ENCODE peak calls at places on chromosomes 13 and 19, in six cellular contexts. D, Z, X, R, J and S are unnamed samples.

GRCh38 chr19:39352549-39353285 is 10.5 kb downstream of the SAMD4B start:
- DNase-seq in X (no peak), Z (no peak), R (no peak), J (no peak), D (no peak), S (no peak)

GRCh38 chr19:18479964-18480723 is 41.7 kb downstream of the ELL start:
- DNase-seq in D (no peak), X (peak; percentile 64), Z (no peak), R (peak; percentile 68), J (no peak), S (peak; percentile 87)

GRCh38 chr19:36436531-36436930 is 18.1 kb upstream of the ZFP82 start:
- DNase-seq in X (no peak), J (no peak), D (no peak), Z (no peak), R (no peak), S (no peak)

GRCh38 chr13:51811920-51812328 is 8.0 kb upstream of the DHRS12 start:
- DNase-seq in D (no peak), J (no peak), Z (no peak), R (no peak), X (no peak), S (peak; percentile 17)

GRCh38 chr13:107865643-107866006 is 349.7 kb downstream of the LIG4 start:
- DNase-seq in Z (no peak), J (no peak), X (peak; percentile 50), D (no peak), R (no peak), S (no peak)

GRCh38 chr13:101785858-101786257 is 333.4 kb downstream of the ITGBL1 start:
- DNase-seq in D (peak; percentile 26), X (peak; percentile 3), J (no peak), Z (no peak), R (no peak), S (no peak)

GRCh38 chr13:49586717-49587116 is 1.4 kb upstream of the RCBTB1 start:
- DNase-seq in Z (no peak), D (no peak), R (no peak), X (no peak), J (no peak), S (no peak)

GRCh38 chr13:56189439-56189838 is 951.3 kb upstream of the PRR20A start:
- DNase-seq in Z (no peak), D (no peak), R (no peak), X (no peak), J (no peak), S (no peak)

GRCh38 chr13:114167445-114167844 is 11.6 kb upstream of the CFAP97D2 start:
- DNase-seq in X (peak; percentile 38), R (no peak), D (no peak), Z (no peak), J (no peak), S (no peak)

GRCh38 chr19:49889687-49890348 is 6.9 kb downstream of the IL4I1 start:
- DNase-seq in J (peak; percentile 96), D (peak; percentile 75), R (peak; percentile 71), Z (peak; percentile 51), X (peak; percentile 61), S (peak; percentile 46)

GRCh38 chr13:111413407-111414187 is 93.2 kb downstream of the TEX29 start:
- DNase-seq in Z (no peak), D (no peak), R (no peak), J (no peak), X (no peak), S (no peak)

GRCh38 chr13:23722726-23723453 is 152.7 kb downstream of the TNFRSF19 start:
- DNase-seq in J (no peak), D (no peak), Z (no peak), X (no peak), R (no peak), S (no peak)

GRCh38 chr19:33226550-33227241 is 1.0 kb upstream of the SLC7A10 start:
- DNase-seq in Z (peak; percentile 24), X (no peak), J (peak; percentile 90), R (peak; percentile 29), D (no peak), S (no peak)

GRCh38 chr19:36528921-36529518 is 949 bp upstream of the ZNF260 start:
- DNase-seq in D (peak; percentile 7), J (no peak), Z (no peak), R (no peak), X (no peak), S (no peak)

GRCh38 chr13:24997367-24997967 is 98.5 kb upstream of the PABPC3 start:
- DNase-seq in D (no peak), X (peak; percentile 27), J (no peak), R (no peak), Z (no peak), S (no peak)

GRCh38 chr13:71464673-71465072 is 402.3 kb downstream of the DACH1 start:
- DNase-seq in Z (no peak), R (no peak), J (no peak), D (peak; percentile 9), X (no peak), S (no peak)

GRCh38 chr19:38090561-38090960 is 133.5 kb downstream of the DPF1 start:
- DNase-seq in D (no peak), X (no peak), Z (no peak), R (no peak), J (no peak), S (no peak)

GRCh38 chr19:41951686-41952172 is 7.4 kb downstream of the RABAC1 start:
- DNase-seq in Z (peak; percentile 64), R (peak; percentile 89), X (peak; percentile 65), D (peak; percentile 68), J (peak; percentile 75), S (peak; percentile 46)

GRCh38 chr13:82647540-82647939 is 1234.7 kb downstream of the SLITRK1 start:
- DNase-seq in X (no peak), Z (no peak), D (no peak), R (no peak), J (no peak), S (no peak)

GRCh38 chr19:8352134-8352827 is 9.2 kb upstream of the KANK3 start:
- DNase-seq in D (no peak), X (peak; percentile 34), Z (no peak), R (no peak), J (no peak), S (no peak)

GRCh38 chr13:110541526-110541920 is 20.0 kb downstream of the RAB20 start:
- DNase-seq in D (no peak), X (peak; percentile 24), R (no peak), Z (no peak), J (no peak), S (no peak)

GRCh38 chr13:39734952-39735351 is 79.5 kb downstream of the COG6 start:
- DNase-seq in J (no peak), Z (no peak), D (no peak), X (no peak), R (no peak), S (no peak)

GRCh38 chr13:31282741-31283455 is 83.1 kb downstream of the B3GLCT start:
- DNase-seq in R (no peak), Z (no peak), J (no peak), X (no peak), D (no peak), S (no peak)

GRCh38 chr19:39494661-39495060 is 4.1 kb upstream of the DLL3 start:
- DNase-seq in Z (no peak), X (no peak), D (no peak), J (no peak), R (no peak), S (no peak)

DNA sequence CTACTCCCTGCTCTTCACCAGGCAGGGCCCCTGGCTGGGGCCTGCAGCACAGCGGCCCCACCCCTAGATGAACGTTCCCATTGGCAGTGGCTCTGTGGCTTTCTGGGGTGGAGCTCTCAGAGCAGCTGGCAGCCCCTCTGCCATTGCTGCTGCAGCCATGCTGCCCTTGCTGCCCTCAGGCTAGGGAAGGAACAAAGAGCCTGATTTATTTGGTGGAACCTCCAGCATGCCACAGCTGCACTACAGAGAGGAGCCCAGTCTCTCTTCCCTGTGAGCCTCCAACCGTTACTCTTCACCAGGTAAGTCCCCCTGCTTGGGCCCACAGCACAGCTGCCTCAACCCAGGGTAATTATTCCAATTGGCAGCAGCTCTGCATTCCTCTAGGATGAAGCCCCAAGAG is 5.7 kb downstream of the SIGLEC6 start:
- DNase-seq in R (no peak), D (no peak), Z (no peak), J (no peak), X (no peak), S (no peak)
- H3K9me3 ChIP-seq in R (no peaks in the 10 kb centered on the region), D (no peaks in the 10 kb centered on the region), Z (no peaks in the 10 kb centered on the region), J (no peaks in the 10 kb centered on the region), X (no peaks in the 10 kb centered on the region), S (no peaks in the 10 kb centered on the region)

GRCh38 chr19:13154911-13155471 is 4.8 kb downstream of the IER2 start:
- DNase-seq in X (peak; percentile 65), J (peak; percentile 90), R (peak; percentile 92), D (peak; percentile 61), Z (peak; percentile 91), S (no peak)
- TF ChIP-seq POLR2A in X (no peak), J (no peak), R (peak; percentile 21), D (no peak), Z (peak; percentile 27), S (no peak)

GRCh38 chr19:46715620-46716012 is 1.3 kb downstream of the PRKD2 start:
- DNase-seq in D (no peak), J (no peak), X (no peak), Z (no peak), R (no peak), S (no peak)
- H3K4me1 ChIP-seq in D (peaks cover 51% of the 10 kb centered on the region), J (peaks cover 42% of the 10 kb centered on the region), X (peaks cover 7% of the 10 kb centered on the region), Z (no peaks in the 10 kb centered on the region), R (peaks cover 25% of the 10 kb centered on the region), S (peaks cover 18% of the 10 kb centered on the region)

GRCh38 chr19:12379732-12380443 is 14.4 kb upstream of the ZNF442 start:
- DNase-seq in Z (no peak), D (no peak), J (no peak), R (no peak), X (no peak), S (no peak)
- H3K9me3 ChIP-seq in Z (no peaks in the 10 kb centered on the region), D (peaks cover 44% of the 10 kb centered on the region), J (peaks cover 47% of the 10 kb centered on the region), R (peaks cover 46% of the 10 kb centered on the region), X (peaks cover 30% of the 10 kb centered on the region), S (no peaks in the 10 kb centered on the region)

DNA sequence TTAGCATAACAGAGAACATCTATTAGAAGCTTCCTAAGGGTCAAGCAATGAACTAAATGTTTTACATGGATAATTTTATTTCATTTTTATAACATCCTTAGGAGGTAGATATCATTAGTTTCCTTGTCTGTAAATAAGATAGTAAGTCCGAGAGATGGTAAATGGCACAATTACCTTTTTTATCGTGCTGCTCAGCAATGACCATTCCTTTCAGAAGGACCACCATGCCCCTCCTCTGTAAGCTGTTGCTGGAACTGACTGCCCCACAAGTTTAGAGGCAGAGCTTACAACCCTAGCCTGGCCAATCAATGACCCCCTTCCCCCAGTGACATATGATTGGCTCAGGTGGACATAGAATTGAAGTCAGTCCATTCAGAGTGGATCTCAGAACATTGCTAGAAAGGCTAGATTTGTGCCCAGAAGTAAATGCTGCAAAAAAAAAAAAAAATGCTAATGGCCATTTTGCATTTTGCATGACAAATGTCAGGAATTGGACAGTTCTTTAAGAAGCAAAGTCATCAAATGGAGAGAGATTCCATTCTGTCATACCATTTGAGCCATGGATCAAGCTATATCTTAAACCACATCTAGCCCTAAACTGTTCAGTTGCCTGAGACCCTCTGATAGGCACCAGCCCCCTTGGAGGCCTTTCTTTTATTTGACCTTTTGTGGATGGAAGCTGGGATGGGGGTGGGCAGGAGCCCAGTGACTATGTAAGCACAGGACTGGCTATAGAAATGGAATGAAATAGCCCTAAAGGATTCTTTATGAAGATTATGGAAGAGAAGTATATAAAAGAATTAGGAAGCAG is 668.3 kb downstream of the UQCRFS1 start:
- DNase-seq in J (no peak), Z (no peak), D (no peak), X (no peak), R (no peak), S (no peak)
- TF ChIP-seq POLR2A in J (no peak), Z (no peak), D (no peak), X (no peak), R (no peak), S (no peak)